ENCODE peak calls at places on chromosomes 7 and 10, in ten cellular contexts. Z, K, Q, L, C, F, E, G, W and D are unnamed samples.

GRCh38 chr10:133161486-133162051 is 1.6 kb downstream of the KNDC1 start:
- DNase-seq in L (no peak), G (no peak), Z (no peak), K (no peak), E (no peak), Q (no peak), F (no peak), W (no peak), C (no peak), D (peak)

GRCh38 chr7:134431805-134432204 is 27.1 kb downstream of the AKR1B1 start:
- DNase-seq in L (no peak), Q (no peak), W (no peak), F (no peak), K (no peak), Z (no peak), E (no peak), C (no peak), G (no peak), D (no peak)

GRCh38 chr10:11687357-11687771 is 54.8 kb upstream of the ECHDC3 start:
- DNase-seq in Q (no peak), G (no peak), W (no peak), C (no peak), L (no peak), E (no peak), Z (no peak), K (no peak), F (peak), D (peak)

GRCh38 chr7:1987084-1987535 is 245.6 kb downstream of the MAD1L1 start:
- DNase-seq in W (no peak), G (no peak), K (no peak), C (no peak), Q (no peak), E (no peak), Z (no peak), L (no peak), F (no peak), D (no peak)

GRCh38 chr10:26725837-26726727 is 28.6 kb downstream of the PDSS1 start:
- DNase-seq in F (peak), E (peak), Q (peak), L (peak), K (peak), Z (no peak), W (peak), G (peak), C (peak), D (peak)

GRCh38 chr10:70111496-70111895 is 21.1 kb downstream of the AIFM2 start:
- DNase-seq in G (no peak), E (no peak), W (no peak), F (no peak), C (no peak), Q (no peak), Z (no peak), K (no peak), L (no peak), D (no peak)

GRCh38 chr7:86904949-86905834 is 154.3 kb downstream of the ELAPOR2 start:
- DNase-seq in F (no peak), G (peak), C (peak), W (no peak), Z (no peak), Q (no peak), E (no peak), L (peak), K (peak), D (peak)

GRCh38 chr7:123972045-123972444 is 47.0 kb downstream of the SPAM1 start:
- DNase-seq in G (no peak), E (no peak), Q (no peak), K (no peak), Z (no peak), W (no peak), C (no peak), L (no peak), F (no peak), D (no peak)

GRCh38 chr7:100978300-100978699 is 8.9 kb downstream of the MUC12 start:
- DNase-seq in Q (no peak), G (no peak), Z (no peak), C (no peak), K (no peak), L (no peak), F (no peak), W (no peak), E (no peak), D (no peak)

GRCh38 chr7:4144801-4145470 is 537.2 kb upstream of the FOXK1 start:
- DNase-seq in E (no peak), K (no peak), C (no peak), Q (no peak), Z (no peak), F (no peak), L (peak), G (no peak), W (no peak), D (peak)

GRCh38 chr7:34552502-34552901 is 105.5 kb upstream of the NPSR1 start:
- DNase-seq in Q (no peak), G (no peak), E (no peak), L (no peak), K (no peak), W (no peak), C (no peak), F (no peak), Z (no peak), D (no peak)

GRCh38 chr10:132264306-132264950 is 43.3 kb downstream of the STK32C start:
- DNase-seq in Z (no peak), Q (no peak), G (no peak), F (no peak), K (no peak), E (no peak), W (no peak), C (no peak), L (no peak), D (no peak)

GRCh38 chr10:606767-607544 is 82.5 kb downstream of the DIP2C start:
- DNase-seq in W (no peak), L (no peak), K (no peak), F (no peak), Q (no peak), Z (no peak), G (no peak), E (no peak), C (no peak), D (no peak)

GRCh38 chr10:33010132-33011037 is 52.4 kb upstream of the ITGB1 start:
- DNase-seq in K (peak), C (peak), G (peak), L (peak), W (peak), F (peak), E (peak), Q (no peak), Z (no peak), D (peak)

GRCh38 chr7:78039791-78040776 is 241.5 kb downstream of the PHTF2 start:
- DNase-seq in W (peak), C (peak), K (no peak), E (peak), G (peak), L (no peak), Q (peak), F (no peak), Z (no peak), D (peak)

GRCh38 chr10:117391436-117392205 is 16.4 kb upstream of the PDZD8 start:
- DNase-seq in Q (no peak), W (no peak), G (peak), K (no peak), C (peak), F (no peak), E (no peak), Z (no peak), L (peak), D (peak)

GRCh38 chr7:21944616-21945373 is 904 bp downstream of the CDCA7L start:
- DNase-seq in C (no peak), Z (peak), F (peak), L (peak), G (peak), E (no peak), K (peak), W (peak), Q (peak), D (peak)

GRCh38 chr7:100900978-100901377 is 5.3 kb upstream of the ACHE start:
- DNase-seq in C (no peak), L (no peak), Q (no peak), G (no peak), Z (no peak), E (no peak), K (no peak), F (no peak), W (no peak), D (no peak)

GRCh38 chr7:98439484-98439883 is 38.6 kb upstream of the BAIAP2L1 start:
- DNase-seq in Z (no peak), E (no peak), F (no peak), Q (no peak), W (no peak), G (no peak), C (no peak), L (no peak), K (no peak), D (no peak)

GRCh38 chr7:39306028-39306570 is 260.1 kb upstream of the YAE1 start:
- DNase-seq in L (no peak), K (no peak), F (peak), G (no peak), Z (no peak), W (no peak), E (no peak), Q (no peak), C (no peak), D (no peak)

GRCh38 chr7:1193593-1194424 is 33.8 kb upstream of the ZFAND2A start:
- DNase-seq in L (peak), W (no peak), Q (no peak), F (peak), G (peak), C (peak), E (no peak), K (peak), Z (no peak), D (peak)

GRCh38 chr7:149719050-149719899 is 54.1 kb downstream of the ZNF467 start:
- DNase-seq in K (no peak), L (peak), G (no peak), W (no peak), E (no peak), C (peak), F (peak), Z (no peak), Q (no peak), D (peak)

GRCh38 chr10:50431791-50432190 is 180.5 kb upstream of the ASAH2 start:
- DNase-seq in W (no peak), E (no peak), G (no peak), Q (no peak), C (peak), F (no peak), Z (no peak), L (peak), K (no peak), D (no peak)